ENCODE peak calls at places on chromosomes 1 and 21, in nine cellular contexts. One of them, this sample, is unnamed.

GRCh38 chr1:37255111-37255795 is 219.1 kb upstream of the ZC3H12A start:
- DNase-seq in T-helper 1 cell: no peak
- DNase-seq in iris pigment epithelial cell: peak
- DNase-seq in hepatocyte: peak
- DNase-seq in activated CD4-positive, alpha-beta T cell treated with anti-CD3 and anti-CD28 coated beads, Interleukin-2, amount 50 U/mL, for 1 hour: no peak
- DNase-seq in central memory CD8-positive, alpha-beta T cell: no peak
- DNase-seq in GDM1: no peak
- DNase-seq in HuH-7: peak
- DNase-seq in caudate nucleus: peak
- DNase-seq in this sample: no peak

GRCh38 chr1:84370831-84371394 is 27.4 kb upstream of the DNASE2B start:
- DNase-seq in iris pigment epithelial cell: peak
- DNase-seq in hepatocyte: no peak
- DNase-seq in central memory CD8-positive, alpha-beta T cell: no peak
- DNase-seq in caudate nucleus: no peak
- DNase-seq in T-helper 1 cell: no peak
- DNase-seq in HuH-7: no peak
- DNase-seq in GDM1: no peak
- DNase-seq in activated CD4-positive, alpha-beta T cell treated with anti-CD3 and anti-CD28 coated beads, Interleukin-2, amount 50 U/mL, for 1 hour: no peak
- DNase-seq in this sample: no peak

GRCh38 chr1:5223266-5223665 is 568.9 kb downstream of the AJAP1 start:
- DNase-seq in central memory CD8-positive, alpha-beta T cell: no peak
- DNase-seq in caudate nucleus: peak
- DNase-seq in iris pigment epithelial cell: no peak
- DNase-seq in GDM1: no peak
- DNase-seq in activated CD4-positive, alpha-beta T cell treated with anti-CD3 and anti-CD28 coated beads, Interleukin-2, amount 50 U/mL, for 1 hour: no peak
- DNase-seq in HuH-7: no peak
- DNase-seq in T-helper 1 cell: no peak
- DNase-seq in hepatocyte: no peak
- DNase-seq in this sample: no peak

GRCh38 chr1:87208116-87208515 is 120.6 kb upstream of the LMO4 start:
- DNase-seq in hepatocyte: no peak
- DNase-seq in T-helper 1 cell: no peak
- DNase-seq in central memory CD8-positive, alpha-beta T cell: no peak
- DNase-seq in HuH-7: no peak
- DNase-seq in activated CD4-positive, alpha-beta T cell treated with anti-CD3 and anti-CD28 coated beads, Interleukin-2, amount 50 U/mL, for 1 hour: no peak
- DNase-seq in iris pigment epithelial cell: no peak
- DNase-seq in caudate nucleus: no peak
- DNase-seq in GDM1: no peak
- DNase-seq in this sample: no peak

GRCh38 chr1:19734472-19734999 is 65.2 kb downstream of the TMCO4 start:
- DNase-seq in caudate nucleus: no peak
- DNase-seq in hepatocyte: no peak
- DNase-seq in T-helper 1 cell: no peak
- DNase-seq in GDM1: no peak
- DNase-seq in iris pigment epithelial cell: peak
- DNase-seq in central memory CD8-positive, alpha-beta T cell: no peak
- DNase-seq in HuH-7: no peak
- DNase-seq in activated CD4-positive, alpha-beta T cell treated with anti-CD3 and anti-CD28 coated beads, Interleukin-2, amount 50 U/mL, for 1 hour: no peak
- DNase-seq in this sample: peak

GRCh38 chr1:40773748-40774265 is 9.8 kb upstream of the KCNQ4 start:
- DNase-seq in HuH-7: no peak
- DNase-seq in activated CD4-positive, alpha-beta T cell treated with anti-CD3 and anti-CD28 coated beads, Interleukin-2, amount 50 U/mL, for 1 hour: no peak
- DNase-seq in caudate nucleus: no peak
- DNase-seq in iris pigment epithelial cell: no peak
- DNase-seq in central memory CD8-positive, alpha-beta T cell: no peak
- DNase-seq in GDM1: no peak
- DNase-seq in hepatocyte: no peak
- DNase-seq in T-helper 1 cell: no peak
- DNase-seq in this sample: no peak

GRCh38 chr1:230262867-230263572 is 163.1 kb downstream of the PGBD5 start:
- DNase-seq in activated CD4-positive, alpha-beta T cell treated with anti-CD3 and anti-CD28 coated beads, Interleukin-2, amount 50 U/mL, for 1 hour: no peak
- DNase-seq in iris pigment epithelial cell: no peak
- DNase-seq in HuH-7: no peak
- DNase-seq in hepatocyte: no peak
- DNase-seq in central memory CD8-positive, alpha-beta T cell: no peak
- DNase-seq in T-helper 1 cell: no peak
- DNase-seq in caudate nucleus: no peak
- DNase-seq in GDM1: no peak
- DNase-seq in this sample: no peak

GRCh38 chr1:222095606-222096475 is 354.0 kb upstream of the DUSP10 start:
- DNase-seq in iris pigment epithelial cell: peak
- DNase-seq in T-helper 1 cell: peak
- DNase-seq in GDM1: no peak
- DNase-seq in hepatocyte: peak
- DNase-seq in HuH-7: peak
- DNase-seq in central memory CD8-positive, alpha-beta T cell: peak
- DNase-seq in activated CD4-positive, alpha-beta T cell treated with anti-CD3 and anti-CD28 coated beads, Interleukin-2, amount 50 U/mL, for 1 hour: peak
- DNase-seq in caudate nucleus: no peak
- DNase-seq in this sample: no peak

GRCh38 chr1:184854456-184855180 is 100.0 kb upstream of the EDEM3 start:
- DNase-seq in activated CD4-positive, alpha-beta T cell treated with anti-CD3 and anti-CD28 coated beads, Interleukin-2, amount 50 U/mL, for 1 hour: no peak
- DNase-seq in caudate nucleus: no peak
- DNase-seq in iris pigment epithelial cell: peak
- DNase-seq in HuH-7: no peak
- DNase-seq in T-helper 1 cell: no peak
- DNase-seq in hepatocyte: no peak
- DNase-seq in central memory CD8-positive, alpha-beta T cell: no peak
- DNase-seq in GDM1: no peak
- DNase-seq in this sample: peak

GRCh38 chr1:11518791-11519628 is 40.1 kb downstream of the DISP3 start:
- DNase-seq in hepatocyte: no peak
- DNase-seq in HuH-7: no peak
- DNase-seq in activated CD4-positive, alpha-beta T cell treated with anti-CD3 and anti-CD28 coated beads, Interleukin-2, amount 50 U/mL, for 1 hour: no peak
- DNase-seq in central memory CD8-positive, alpha-beta T cell: no peak
- DNase-seq in caudate nucleus: no peak
- DNase-seq in GDM1: no peak
- DNase-seq in T-helper 1 cell: no peak
- DNase-seq in iris pigment epithelial cell: no peak
- DNase-seq in this sample: no peak

GRCh38 chr1:156498447-156499193 is 2.0 kb downstream of the MEF2D start:
- DNase-seq in T-helper 1 cell: no peak
- DNase-seq in GDM1: no peak
- DNase-seq in HuH-7: no peak
- DNase-seq in activated CD4-positive, alpha-beta T cell treated with anti-CD3 and anti-CD28 coated beads, Interleukin-2, amount 50 U/mL, for 1 hour: no peak
- DNase-seq in iris pigment epithelial cell: no peak
- DNase-seq in central memory CD8-positive, alpha-beta T cell: no peak
- DNase-seq in caudate nucleus: no peak
- DNase-seq in hepatocyte: no peak
- DNase-seq in this sample: peak

GRCh38 chr1:183139281-183139942 is 46.7 kb upstream of the LAMC2 start:
- DNase-seq in iris pigment epithelial cell: peak
- DNase-seq in hepatocyte: peak
- DNase-seq in central memory CD8-positive, alpha-beta T cell: no peak
- DNase-seq in GDM1: no peak
- DNase-seq in caudate nucleus: no peak
- DNase-seq in activated CD4-positive, alpha-beta T cell treated with anti-CD3 and anti-CD28 coated beads, Interleukin-2, amount 50 U/mL, for 1 hour: no peak
- DNase-seq in T-helper 1 cell: no peak
- DNase-seq in HuH-7: peak
- DNase-seq in this sample: peak

GRCh38 chr1:161706483-161707347 is at the start of gene FCRLA:
- DNase-seq in HuH-7: no peak
- DNase-seq in iris pigment epithelial cell: peak
- DNase-seq in caudate nucleus: peak
- DNase-seq in activated CD4-positive, alpha-beta T cell treated with anti-CD3 and anti-CD28 coated beads, Interleukin-2, amount 50 U/mL, for 1 hour: no peak
- DNase-seq in hepatocyte: peak
- DNase-seq in central memory CD8-positive, alpha-beta T cell: no peak
- DNase-seq in T-helper 1 cell: no peak
- DNase-seq in GDM1: no peak
- DNase-seq in this sample: peak

GRCh38 chr1:56034847-56035483 is 544.4 kb downstream of the PLPP3 start:
- DNase-seq in T-helper 1 cell: no peak
- DNase-seq in caudate nucleus: no peak
- DNase-seq in central memory CD8-positive, alpha-beta T cell: no peak
- DNase-seq in hepatocyte: no peak
- DNase-seq in iris pigment epithelial cell: no peak
- DNase-seq in GDM1: no peak
- DNase-seq in HuH-7: no peak
- DNase-seq in activated CD4-positive, alpha-beta T cell treated with anti-CD3 and anti-CD28 coated beads, Interleukin-2, amount 50 U/mL, for 1 hour: no peak
- DNase-seq in this sample: peak

GRCh38 chr1:152013664-152014237 is 20.1 kb upstream of the S100A10 start:
- DNase-seq in hepatocyte: peak
- DNase-seq in T-helper 1 cell: no peak
- DNase-seq in central memory CD8-positive, alpha-beta T cell: no peak
- DNase-seq in iris pigment epithelial cell: peak
- DNase-seq in activated CD4-positive, alpha-beta T cell treated with anti-CD3 and anti-CD28 coated beads, Interleukin-2, amount 50 U/mL, for 1 hour: no peak
- DNase-seq in caudate nucleus: no peak
- DNase-seq in GDM1: no peak
- DNase-seq in HuH-7: no peak
- DNase-seq in this sample: peak

GRCh38 chr1:118151312-118151937 is 33.6 kb downstream of the SPAG17 start:
- DNase-seq in activated CD4-positive, alpha-beta T cell treated with anti-CD3 and anti-CD28 coated beads, Interleukin-2, amount 50 U/mL, for 1 hour: peak
- DNase-seq in hepatocyte: peak
- DNase-seq in GDM1: no peak
- DNase-seq in T-helper 1 cell: no peak
- DNase-seq in caudate nucleus: no peak
- DNase-seq in iris pigment epithelial cell: peak
- DNase-seq in central memory CD8-positive, alpha-beta T cell: no peak
- DNase-seq in HuH-7: peak
- DNase-seq in this sample: peak

GRCh38 chr1:7552402-7552801 is 218.7 kb upstream of the VAMP3 start:
- DNase-seq in caudate nucleus: no peak
- DNase-seq in hepatocyte: no peak
- DNase-seq in iris pigment epithelial cell: peak
- DNase-seq in activated CD4-positive, alpha-beta T cell treated with anti-CD3 and anti-CD28 coated beads, Interleukin-2, amount 50 U/mL, for 1 hour: no peak
- DNase-seq in GDM1: no peak
- DNase-seq in HuH-7: no peak
- DNase-seq in T-helper 1 cell: no peak
- DNase-seq in central memory CD8-positive, alpha-beta T cell: no peak
- DNase-seq in this sample: no peak

GRCh38 chr1:26166719-26167281 is 2.0 kb downstream of the C1orf232 start:
- DNase-seq in activated CD4-positive, alpha-beta T cell treated with anti-CD3 and anti-CD28 coated beads, Interleukin-2, amount 50 U/mL, for 1 hour: no peak
- DNase-seq in GDM1: no peak
- DNase-seq in caudate nucleus: no peak
- DNase-seq in central memory CD8-positive, alpha-beta T cell: no peak
- DNase-seq in iris pigment epithelial cell: no peak
- DNase-seq in hepatocyte: no peak
- DNase-seq in HuH-7: no peak
- DNase-seq in T-helper 1 cell: no peak
- DNase-seq in this sample: no peak

GRCh38 chr1:174713796-174714195 is 266.0 kb downstream of the GPR52 start:
- DNase-seq in hepatocyte: no peak
- DNase-seq in HuH-7: no peak
- DNase-seq in iris pigment epithelial cell: no peak
- DNase-seq in GDM1: no peak
- DNase-seq in central memory CD8-positive, alpha-beta T cell: no peak
- DNase-seq in activated CD4-positive, alpha-beta T cell treated with anti-CD3 and anti-CD28 coated beads, Interleukin-2, amount 50 U/mL, for 1 hour: no peak
- DNase-seq in T-helper 1 cell: no peak
- DNase-seq in caudate nucleus: no peak
- DNase-seq in this sample: no peak

GRCh38 chr21:16322423-16322822 is 592.6 kb downstream of the USP25 start:
- DNase-seq in hepatocyte: no peak
- DNase-seq in activated CD4-positive, alpha-beta T cell treated with anti-CD3 and anti-CD28 coated beads, Interleukin-2, amount 50 U/mL, for 1 hour: no peak
- DNase-seq in iris pigment epithelial cell: no peak
- DNase-seq in central memory CD8-positive, alpha-beta T cell: no peak
- DNase-seq in T-helper 1 cell: no peak
- DNase-seq in GDM1: no peak
- DNase-seq in caudate nucleus: no peak
- DNase-seq in HuH-7: no peak
- DNase-seq in this sample: no peak

GRCh38 chr1:161816201-161816600 is 50.1 kb downstream of the ATF6 start:
- DNase-seq in activated CD4-positive, alpha-beta T cell treated with anti-CD3 and anti-CD28 coated beads, Interleukin-2, amount 50 U/mL, for 1 hour: no peak
- DNase-seq in T-helper 1 cell: no peak
- DNase-seq in caudate nucleus: no peak
- DNase-seq in central memory CD8-positive, alpha-beta T cell: no peak
- DNase-seq in iris pigment epithelial cell: peak
- DNase-seq in GDM1: no peak
- DNase-seq in HuH-7: peak
- DNase-seq in hepatocyte: no peak
- DNase-seq in this sample: peak

GRCh38 chr1:81432654-81433109 is 368.1 kb upstream of the ADGRL2 start:
- DNase-seq in central memory CD8-positive, alpha-beta T cell: no peak
- DNase-seq in T-helper 1 cell: no peak
- DNase-seq in HuH-7: no peak
- DNase-seq in hepatocyte: no peak
- DNase-seq in activated CD4-positive, alpha-beta T cell treated with anti-CD3 and anti-CD28 coated beads, Interleukin-2, amount 50 U/mL, for 1 hour: no peak
- DNase-seq in caudate nucleus: no peak
- DNase-seq in GDM1: no peak
- DNase-seq in iris pigment epithelial cell: no peak
- DNase-seq in this sample: no peak

GRCh38 chr1:61680500-61680899 is 44.4 kb downstream of the TM2D1 start:
- DNase-seq in GDM1: no peak
- DNase-seq in T-helper 1 cell: no peak
- DNase-seq in hepatocyte: no peak
- DNase-seq in iris pigment epithelial cell: no peak
- DNase-seq in activated CD4-positive, alpha-beta T cell treated with anti-CD3 and anti-CD28 coated beads, Interleukin-2, amount 50 U/mL, for 1 hour: no peak
- DNase-seq in central memory CD8-positive, alpha-beta T cell: no peak
- DNase-seq in caudate nucleus: no peak
- DNase-seq in HuH-7: no peak
- DNase-seq in this sample: no peak

GRCh38 chr1:212917134-212917485 is 33.2 kb upstream of the VASH2 start:
- DNase-seq in T-helper 1 cell: no peak
- DNase-seq in central memory CD8-positive, alpha-beta T cell: no peak
- DNase-seq in caudate nucleus: no peak
- DNase-seq in HuH-7: no peak
- DNase-seq in GDM1: no peak
- DNase-seq in hepatocyte: no peak
- DNase-seq in iris pigment epithelial cell: no peak
- DNase-seq in activated CD4-positive, alpha-beta T cell treated with anti-CD3 and anti-CD28 coated beads, Interleukin-2, amount 50 U/mL, for 1 hour: no peak
- DNase-seq in this sample: no peak

GRCh38 chr1:48555271-48555670 is 83.3 kb upstream of the SPATA6 start:
- DNase-seq in GDM1: no peak
- DNase-seq in iris pigment epithelial cell: no peak
- DNase-seq in activated CD4-positive, alpha-beta T cell treated with anti-CD3 and anti-CD28 coated beads, Interleukin-2, amount 50 U/mL, for 1 hour: no peak
- DNase-seq in hepatocyte: no peak
- DNase-seq in T-helper 1 cell: no peak
- DNase-seq in HuH-7: no peak
- DNase-seq in caudate nucleus: no peak
- DNase-seq in central memory CD8-positive, alpha-beta T cell: no peak
- DNase-seq in this sample: no peak

GRCh38 chr1:30085814-30086770 is 637.3 kb downstream of the MATN1 start:
- DNase-seq in T-helper 1 cell: no peak
- DNase-seq in central memory CD8-positive, alpha-beta T cell: no peak
- DNase-seq in GDM1: no peak
- DNase-seq in hepatocyte: peak
- DNase-seq in iris pigment epithelial cell: peak
- DNase-seq in HuH-7: no peak
- DNase-seq in activated CD4-positive, alpha-beta T cell treated with anti-CD3 and anti-CD28 coated beads, Interleukin-2, amount 50 U/mL, for 1 hour: no peak
- DNase-seq in caudate nucleus: peak
- DNase-seq in this sample: peak

GRCh38 chr1:244100691-244101453 is 49.8 kb downstream of the ZBTB18 start:
- DNase-seq in activated CD4-positive, alpha-beta T cell treated with anti-CD3 and anti-CD28 coated beads, Interleukin-2, amount 50 U/mL, for 1 hour: no peak
- DNase-seq in T-helper 1 cell: no peak
- DNase-seq in GDM1: peak
- DNase-seq in HuH-7: no peak
- DNase-seq in central memory CD8-positive, alpha-beta T cell: no peak
- DNase-seq in hepatocyte: no peak
- DNase-seq in caudate nucleus: no peak
- DNase-seq in iris pigment epithelial cell: peak
- DNase-seq in this sample: peak

GRCh38 chr1:26677306-26678115 is 18.3 kb upstream of the ARID1A start:
- DNase-seq in iris pigment epithelial cell: peak
- DNase-seq in caudate nucleus: peak
- DNase-seq in HuH-7: peak
- DNase-seq in central memory CD8-positive, alpha-beta T cell: peak
- DNase-seq in activated CD4-positive, alpha-beta T cell treated with anti-CD3 and anti-CD28 coated beads, Interleukin-2, amount 50 U/mL, for 1 hour: peak
- DNase-seq in GDM1: peak
- DNase-seq in T-helper 1 cell: peak
- DNase-seq in hepatocyte: peak
- DNase-seq in this sample: peak

GRCh38 chr1:53634571-53634979 is 104.4 kb downstream of the GLIS1 start:
- DNase-seq in hepatocyte: no peak
- DNase-seq in T-helper 1 cell: no peak
- DNase-seq in HuH-7: no peak
- DNase-seq in activated CD4-positive, alpha-beta T cell treated with anti-CD3 and anti-CD28 coated beads, Interleukin-2, amount 50 U/mL, for 1 hour: no peak
- DNase-seq in caudate nucleus: no peak
- DNase-seq in iris pigment epithelial cell: no peak
- DNase-seq in central memory CD8-positive, alpha-beta T cell: no peak
- DNase-seq in GDM1: no peak
- DNase-seq in this sample: no peak

GRCh38 chr21:43658769-43659135 is 536 bp downstream of the HSF2BP start:
- DNase-seq in central memory CD8-positive, alpha-beta T cell: no peak
- DNase-seq in activated CD4-positive, alpha-beta T cell treated with anti-CD3 and anti-CD28 coated beads, Interleukin-2, amount 50 U/mL, for 1 hour: no peak
- DNase-seq in hepatocyte: no peak
- DNase-seq in HuH-7: no peak
- DNase-seq in T-helper 1 cell: no peak
- DNase-seq in caudate nucleus: no peak
- DNase-seq in iris pigment epithelial cell: no peak
- DNase-seq in GDM1: no peak
- DNase-seq in this sample: no peak

GRCh38 chr1:91513160-91513559 is 12.5 kb downstream of the CDC7 start:
- DNase-seq in caudate nucleus: no peak
- DNase-seq in HuH-7: no peak
- DNase-seq in T-helper 1 cell: no peak
- DNase-seq in activated CD4-positive, alpha-beta T cell treated with anti-CD3 and anti-CD28 coated beads, Interleukin-2, amount 50 U/mL, for 1 hour: no peak
- DNase-seq in iris pigment epithelial cell: peak
- DNase-seq in hepatocyte: no peak
- DNase-seq in central memory CD8-positive, alpha-beta T cell: no peak
- DNase-seq in GDM1: no peak
- DNase-seq in this sample: peak

This sample was measured in GM03348.